ENCODE peak calls at places on chromosomes 11 and 22, in four cellular contexts. P, R, G and K are unnamed samples.

GRCh38 chr11:93519179-93519578 is 24.0 kb downstream of the SMCO4 start:
- DNase-seq in G (no peak), R (no peak), P (no peak), K (no peak)

GRCh38 chr11:124475265-124475664 is 29.8 kb upstream of the OR8B8 start:
- DNase-seq in G (no peak), P (no peak), R (no peak), K (no peak)

GRCh38 chr11:72759468-72759867 is 7.3 kb upstream of the ARAP1 start:
- DNase-seq in P (no peak), R (no peak), G (no peak), K (no peak)

GRCh38 chr11:8267831-8268529 is 4.3 kb upstream of the LMO1 start:
- DNase-seq in G (peak), P (peak), R (no peak), K (peak)

GRCh38 chr22:46738961-46739870 is 1.2 kb upstream of the CERK start:
- DNase-seq in P (peak), G (peak), R (peak), K (peak)

GRCh38 chr11:28728666-28729065 is 620.5 kb downstream of the METTL15 start:
- DNase-seq in P (no peak), R (no peak), G (no peak), K (no peak)

GRCh38 chr11:66880484-66881211 is 23.8 kb downstream of the LRFN4 start:
- DNase-seq in R (no peak), G (no peak), P (no peak), K (no peak)

GRCh38 chr11:2794947-2795346 is 90.6 kb downstream of the CDKN1C start:
- DNase-seq in G (no peak), R (no peak), P (no peak), K (no peak)

GRCh38 chr22:44549701-44550100 is 51.7 kb upstream of the RTL6 start:
- DNase-seq in G (no peak), R (no peak), P (peak), K (no peak)

GRCh38 chr22:22748297-22748743 is 103.9 kb downstream of the GGTLC2 start:
- DNase-seq in R (peak), G (peak), P (no peak), K (peak)

GRCh38 chr11:61345170-61345610 is 12.2 kb downstream of the TKFC start:
- DNase-seq in P (no peak), R (no peak), G (no peak), K (no peak)

GRCh38 chr11:73652046-73652730 is 5.8 kb downstream of the PLEKHB1 start:
- DNase-seq in R (no peak), P (no peak), G (no peak), K (no peak)

GRCh38 chr11:106331163-106331562 is 253.7 kb downstream of the AASDHPPT start:
- DNase-seq in G (no peak), R (no peak), P (no peak), K (no peak)

GRCh38 chr11:102179366-102179765 is 69.1 kb downstream of the YAP1 start:
- DNase-seq in R (no peak), G (no peak), P (no peak), K (no peak)

GRCh38 chr11:78039919-78040671 is 17.0 kb upstream of the KCTD14 start:
- DNase-seq in P (peak), G (no peak), R (peak), K (peak)

GRCh38 chr11:44988111-44988510 is 37.4 kb upstream of the TP53I11 start:
- DNase-seq in R (no peak), P (no peak), G (no peak), K (no peak)

GRCh38 chr11:124586247-124586860 is 16.6 kb downstream of the OR8A1 start:
- DNase-seq in R (peak), P (no peak), G (peak), K (peak)

GRCh38 chr11:113179181-113179701 is 135.1 kb upstream of the TTC12 start:
- DNase-seq in R (no peak), G (no peak), P (no peak), K (no peak)

GRCh38 chr11:129374993-129375721 is 491 bp upstream of the BARX2 start:
- DNase-seq in R (no peak), G (no peak), P (no peak), K (peak)

GRCh38 chr11:62664405-62665074 is 470 bp downstream of the C11orf98 start:
- DNase-seq in G (no peak), P (no peak), R (peak), K (peak)

GRCh38 chr11:10255388-10256125 is 38.5 kb downstream of the SBF2 start:
- DNase-seq in P (no peak), G (no peak), R (no peak), K (no peak)

GRCh38 chr11:125072210-125072960 is 9.3 kb downstream of the SLC37A2 start:
- DNase-seq in P (no peak), G (peak), R (peak), K (no peak)

GRCh38 chr11:89159974-89160373 is 17.7 kb upstream of the TYR start:
- DNase-seq in G (no peak), P (no peak), R (no peak), K (no peak)

GRCh38 chr22:23815781-23816551 is 22.8 kb downstream of the DERL3 start:
- DNase-seq in P (no peak), G (no peak), R (no peak), K (no peak)

GRCh38 chr11:130636672-130637463 is 188.4 kb downstream of the ADAMTS15 start:
- DNase-seq in R (peak), P (no peak), G (no peak), K (no peak)

GRCh38 chr11:92311616-92312449 is 87.2 kb downstream of the FAT3 start:
- DNase-seq in P (no peak), R (no peak), G (no peak), K (no peak)
- TF ChIP-seq CTCF in P (no peak), R (no peak), G (no peak), K (no peak)

DNA sequence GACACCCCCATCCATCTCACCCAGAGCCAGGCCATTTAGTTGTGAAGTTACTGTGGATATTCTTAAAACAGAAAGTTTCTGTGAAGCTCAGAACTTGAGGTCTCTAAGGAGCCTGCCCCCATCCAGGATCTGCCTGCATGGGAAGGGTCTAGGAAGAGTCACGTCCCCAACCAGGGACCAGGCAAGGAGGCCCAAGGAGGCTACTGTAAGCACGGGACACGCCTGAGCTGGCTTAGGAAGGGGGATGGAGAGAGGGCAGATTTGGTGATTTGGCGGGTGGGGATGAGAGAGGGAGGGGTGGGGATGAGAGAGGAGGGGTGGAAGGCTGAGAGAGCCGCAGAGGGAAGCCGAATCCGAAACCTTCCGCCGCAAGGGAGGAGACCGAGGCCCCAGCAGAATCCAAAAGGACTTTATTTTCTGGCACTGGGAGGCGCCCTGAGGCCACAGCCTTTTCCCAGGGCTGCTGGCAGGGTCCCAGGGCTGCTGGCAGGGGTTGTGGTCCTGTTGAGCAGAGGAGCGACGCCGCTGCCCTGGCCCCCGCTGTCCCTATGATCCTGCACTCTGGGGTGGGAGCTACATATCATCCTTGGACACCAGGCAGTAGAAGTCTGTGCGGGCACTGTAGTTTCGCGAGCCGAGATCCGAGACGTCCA is 9.3 kb downstream of the SIGIRR start:
- DNase-seq in P (peak), R (no peak), G (no peak), K (no peak)
- TF ChIP-seq CTCF in P (no peak), R (no peak), G (no peak), K (no peak)

DNA sequence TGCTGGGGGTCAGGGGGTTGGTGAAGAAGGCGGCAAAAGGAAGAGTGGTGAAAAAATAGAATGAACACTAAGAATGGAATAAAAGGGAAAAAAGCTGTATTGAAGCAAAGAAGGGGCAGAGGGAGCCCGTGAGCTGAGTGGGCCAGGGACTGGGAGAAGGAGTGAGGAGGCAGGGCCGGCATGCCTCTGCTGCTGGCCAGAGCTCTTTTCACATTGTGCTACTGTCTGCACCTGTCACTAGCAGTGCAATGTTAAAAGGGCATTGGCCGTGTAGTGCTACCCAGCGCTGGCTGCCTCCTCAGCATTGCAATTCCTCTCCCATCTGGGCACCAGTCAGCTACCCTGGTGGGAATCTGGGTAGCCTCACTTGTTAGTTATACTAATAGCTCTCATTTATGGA is 8.7 kb downstream of the YPEL4 start:
- DNase-seq in R (no peak), G (no peak), P (no peak), K (no peak)
- TF ChIP-seq CTCF in R (peak), G (no peak), P (no peak), K (no peak)

DNA sequence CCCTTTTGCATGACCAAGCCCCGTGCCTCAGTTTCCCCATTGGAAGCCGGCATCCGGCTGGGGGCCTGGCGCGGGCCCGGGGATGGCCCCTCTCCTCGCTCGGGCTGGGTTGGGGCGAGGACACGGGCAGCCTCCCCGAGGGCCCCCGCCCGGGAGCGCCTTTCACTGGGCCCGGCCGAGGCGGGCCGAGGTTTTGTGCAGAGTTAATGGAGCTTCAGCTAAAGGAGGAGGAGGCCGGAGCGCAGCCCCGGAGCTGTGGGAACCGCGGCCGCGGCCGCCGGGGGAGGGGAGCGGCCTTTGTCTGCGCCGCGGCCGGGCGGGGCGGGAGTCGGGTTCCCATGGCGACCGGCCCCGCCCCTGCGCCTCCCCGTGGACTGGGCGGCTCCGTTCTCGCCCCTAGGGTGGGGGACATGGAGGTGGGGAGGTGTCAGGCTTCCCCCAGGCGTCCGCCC is 1.4 kb upstream of the MAPK11 start:
- DNase-seq in P (no peak), R (peak), G (peak), K (peak)
- TF ChIP-seq CTCF in P (no peak), R (peak), G (no peak), K (no peak)

GRCh38 chr22:19799322-19800190 is 39.0 kb downstream of the TBX1 start:
- DNase-seq in R (no peak), P (no peak), G (no peak), K (no peak)
- TF ChIP-seq CTCF in R (no peak), P (no peak), G (no peak), K (no peak)

GRCh38 chr11:71124127-71124526 is 128.2 kb downstream of the SHANK2 start:
- DNase-seq in P (no peak), G (no peak), R (no peak), K (no peak)

GRCh38 chr11:71119656-71120269 is 132.6 kb downstream of the SHANK2 start:
- DNase-seq in P (no peak), R (no peak), G (no peak), K (no peak)

GRCh38 chr11:71118671-71119250 is 133.6 kb downstream of the SHANK2 start:
- DNase-seq in P (no peak), R (no peak), G (no peak), K (no peak)

GRCh38 chr11:71117311-71117710 is 135.1 kb downstream of the SHANK2 start:
- DNase-seq in G (no peak), R (no peak), P (no peak), K (no peak)

DNA sequence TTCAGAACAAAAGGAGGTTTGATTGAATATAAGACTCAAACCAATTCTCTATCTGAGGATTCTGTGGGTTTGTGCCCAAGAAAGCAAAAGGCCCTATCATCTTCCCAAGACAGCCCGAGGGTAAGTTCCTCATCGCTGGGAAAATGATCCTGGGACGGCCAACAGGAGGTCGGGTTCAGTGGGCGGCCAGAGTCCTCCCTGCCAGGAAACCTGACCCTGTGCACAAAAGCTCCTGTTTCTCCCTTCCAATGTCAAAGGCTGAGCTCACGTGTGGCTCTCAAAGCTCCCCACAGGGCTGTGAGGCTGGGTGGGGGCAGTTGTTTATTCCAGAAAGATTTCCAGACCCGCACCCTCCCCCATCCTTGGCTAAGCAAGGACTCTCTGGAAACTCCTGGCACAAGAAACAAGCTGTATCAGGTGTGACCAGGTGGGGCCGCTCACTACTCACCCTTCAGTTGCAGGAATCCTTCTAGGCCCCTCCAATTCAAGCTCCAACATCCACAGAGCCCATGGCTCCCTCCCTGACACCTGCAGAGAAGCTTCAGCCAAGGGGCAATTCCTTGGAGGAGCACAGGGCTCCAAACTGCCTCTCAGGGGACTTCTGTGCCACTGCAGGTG is 131.9 kb downstream of the SHANK2 start:
- DNase-seq in G (peak), P (no peak), R (no peak), K (peak)
- TF ChIP-seq CTCF in G (no peak), P (no peak), R (peak), K (no peak)

GRCh38 chr11:85663080-85663729 is 1.7 kb downstream of the CREBZF start:
- DNase-seq in R (no peak), P (no peak), G (no peak), K (no peak)

GRCh38 chr11:85663781-85664560 is 958 bp downstream of the CREBZF start:
- DNase-seq in R (peak), G (peak), P (peak), K (peak)

GRCh38 chr11:85666687-85667086 is 1.8 kb upstream of the CREBZF start:
- DNase-seq in P (no peak), G (no peak), R (no peak), K (no peak)

GRCh38 chr11:85665756-85666155 is 827 bp upstream of the CREBZF start:
- DNase-seq in R (no peak), P (no peak), G (no peak), K (no peak)

DNA sequence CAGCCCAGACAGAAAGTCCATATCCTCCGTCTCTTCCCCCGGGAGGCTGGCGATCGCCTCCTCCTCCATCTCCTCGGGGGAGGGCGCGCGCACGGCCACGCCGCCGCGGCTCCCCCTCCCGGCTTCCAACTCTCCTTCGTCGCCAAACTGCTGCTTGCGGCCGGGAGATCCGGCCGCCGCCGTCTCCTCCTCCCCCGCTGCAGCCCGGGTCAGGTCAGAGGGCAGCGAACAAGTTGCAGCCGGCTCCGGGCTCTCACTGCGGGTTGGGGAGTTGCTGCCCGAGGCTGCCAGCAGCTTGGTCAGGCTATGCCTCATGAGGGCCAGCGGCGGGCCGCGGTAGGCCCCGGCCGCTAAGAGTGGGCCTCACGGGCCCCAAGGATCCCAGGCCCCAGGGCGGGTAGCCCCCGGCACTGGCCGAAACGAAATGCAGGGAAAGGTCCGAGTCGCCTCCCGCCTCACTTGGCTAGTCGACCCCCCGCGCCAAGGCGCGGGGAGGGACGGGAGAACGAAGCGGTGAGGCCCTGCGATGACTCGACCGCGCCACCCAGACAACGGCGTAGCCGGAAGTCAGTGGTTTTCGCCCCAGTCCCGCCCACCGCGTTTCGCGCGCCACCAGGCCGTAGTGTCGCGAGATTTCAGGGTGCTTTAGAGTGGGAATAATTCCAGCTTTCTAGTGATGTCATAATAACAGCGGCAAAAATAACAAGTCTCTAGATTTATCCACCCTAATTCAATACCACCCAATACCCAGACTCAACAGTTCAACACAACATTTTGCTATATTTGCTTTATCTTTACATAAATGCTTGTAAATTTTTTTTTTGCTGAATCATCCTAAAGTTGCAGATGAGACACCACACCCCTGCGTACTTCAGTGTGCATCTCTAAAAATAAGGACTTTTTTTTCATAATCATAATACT is at the start of gene CREBZF:
- DNase-seq in P (peak), G (peak), R (peak), K (peak)
- TF ChIP-seq CTCF in P (peak), G (no peak), R (no peak), K (no peak)

GRCh38 chr11:64911142-64911541 is 5.9 kb downstream of the ATG2A start:
- DNase-seq in G (no peak), P (no peak), R (no peak), K (no peak)
- TF ChIP-seq CTCF in G (no peak), P (no peak), R (no peak), K (no peak)

GRCh38 chr22:33088418-33088817 is 30.2 kb upstream of the SYN3 start:
- DNase-seq in P (no peak), G (no peak), R (no peak), K (no peak)

GRCh38 chr22:33082221-33082620 is 24.0 kb upstream of the SYN3 start:
- DNase-seq in P (no peak), R (no peak), G (no peak), K (no peak)

DNA sequence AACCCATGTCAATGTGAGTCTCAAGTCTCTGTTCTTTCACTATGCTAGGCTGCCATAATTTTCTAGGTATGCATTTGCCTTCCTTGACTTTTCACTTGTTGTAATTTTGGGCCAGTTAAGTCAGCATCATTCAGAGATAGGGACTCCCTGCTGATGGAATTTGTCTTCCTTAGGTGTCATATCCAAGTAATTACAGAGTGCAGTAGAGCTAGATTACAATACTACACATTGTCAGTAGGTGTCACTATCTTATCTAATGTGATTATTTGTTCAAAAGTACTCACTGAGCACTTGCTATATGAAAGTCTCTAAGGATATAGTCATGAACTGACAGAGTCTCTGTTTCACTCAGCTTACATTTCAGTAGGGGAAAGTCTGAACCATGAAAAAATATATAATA is 25.0 kb upstream of the SYN3 start:
- DNase-seq in G (peak), P (no peak), R (peak), K (no peak)
- TF ChIP-seq CTCF in G (no peak), P (no peak), R (peak), K (peak)

DNA sequence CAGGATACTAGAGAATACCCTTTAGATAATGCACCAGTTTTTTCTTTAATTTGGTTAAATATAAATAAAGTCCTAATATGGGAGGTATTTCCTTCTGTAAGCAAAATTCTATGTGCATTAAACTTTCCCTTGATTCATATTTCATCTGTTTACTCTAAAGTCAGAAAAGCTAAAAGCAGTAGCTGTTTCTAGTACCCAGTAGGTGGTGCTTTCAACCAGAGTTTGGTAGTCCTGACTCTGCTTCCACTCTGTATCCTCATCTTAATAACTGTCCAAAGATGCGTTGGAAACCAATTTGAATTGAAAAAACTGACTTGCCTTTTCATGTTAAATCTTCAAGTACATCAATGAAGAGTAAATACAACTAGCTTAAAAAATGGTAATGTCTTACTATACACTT is 1065.2 kb downstream of the JRKL start:
- DNase-seq in R (no peak), P (no peak), G (no peak), K (no peak)
- TF ChIP-seq CTCF in R (no peak), P (no peak), G (no peak), K (no peak)